ENCODE peak calls at places on chromosome 18, in seven cellular contexts. One of them, this sample, is unnamed.
A peak's percentile ranks its signal among the peaks of the same experiment; 100 is the strongest.

GRCh38 chr18:32770651-32771168 is 2.1 kb downstream of the KLHL14 start:
- DNase-seq in coronary artery: no peak
- DNase-seq in OCI-LY7: no peak
- DNase-seq in BJ: no peak
- DNase-seq in lower lobe of right lung: no peak
- DNase-seq in bronchial epithelial cell: no peak
- DNase-seq in astrocyte of the cerebellum: no peak
- DNase-seq in this sample: no peak

GRCh38 chr18:79680100-79680879 is 687 bp downstream of the CTDP1 start:
- DNase-seq in lower lobe of right lung: peak; percentile 63
- DNase-seq in BJ: no peak
- DNase-seq in astrocyte of the cerebellum: peak; percentile 18
- DNase-seq in coronary artery: no peak
- DNase-seq in bronchial epithelial cell: peak; percentile 68
- DNase-seq in OCI-LY7: peak; percentile 4
- DNase-seq in this sample: peak; percentile 62

GRCh38 chr18:78073275-78073674 is 823.6 kb downstream of the GALR1 start:
- DNase-seq in coronary artery: no peak
- DNase-seq in OCI-LY7: no peak
- DNase-seq in BJ: no peak
- DNase-seq in astrocyte of the cerebellum: no peak
- DNase-seq in bronchial epithelial cell: peak; percentile 7
- DNase-seq in lower lobe of right lung: no peak
- DNase-seq in this sample: no peak

GRCh38 chr18:48230459-48231113 is 178.6 kb downstream of the ZBTB7C start:
- DNase-seq in coronary artery: no peak
- DNase-seq in bronchial epithelial cell: peak; percentile 61
- DNase-seq in astrocyte of the cerebellum: no peak
- DNase-seq in OCI-LY7: peak; percentile 14
- DNase-seq in lower lobe of right lung: peak; percentile 79
- DNase-seq in BJ: no peak
- DNase-seq in this sample: peak; percentile 65

GRCh38 chr18:78138993-78139496 is 840.6 kb upstream of the SALL3 start:
- DNase-seq in coronary artery: no peak
- DNase-seq in bronchial epithelial cell: no peak
- DNase-seq in astrocyte of the cerebellum: no peak
- DNase-seq in BJ: no peak
- DNase-seq in lower lobe of right lung: no peak
- DNase-seq in OCI-LY7: no peak
- DNase-seq in this sample: no peak

GRCh38 chr18:73006331-73006730 is 138.5 kb upstream of the NETO1 start:
- DNase-seq in BJ: no peak
- DNase-seq in astrocyte of the cerebellum: no peak
- DNase-seq in lower lobe of right lung: no peak
- DNase-seq in coronary artery: no peak
- DNase-seq in OCI-LY7: no peak
- DNase-seq in bronchial epithelial cell: peak; percentile 68
- DNase-seq in this sample: no peak

GRCh38 chr18:76722224-76723061 is 99.9 kb upstream of the ZNF236 start:
- DNase-seq in coronary artery: no peak
- DNase-seq in bronchial epithelial cell: no peak
- DNase-seq in lower lobe of right lung: no peak
- DNase-seq in astrocyte of the cerebellum: no peak
- DNase-seq in OCI-LY7: no peak
- DNase-seq in BJ: no peak
- DNase-seq in this sample: no peak

GRCh38 chr18:12008842-12009580 is 27.7 kb downstream of the IMPA2 start:
- DNase-seq in BJ: no peak
- DNase-seq in astrocyte of the cerebellum: no peak
- DNase-seq in OCI-LY7: no peak
- DNase-seq in lower lobe of right lung: no peak
- DNase-seq in bronchial epithelial cell: no peak
- DNase-seq in coronary artery: no peak
- DNase-seq in this sample: no peak

GRCh38 chr18:68176901-68177300 is 538.0 kb downstream of the TMX3 start:
- DNase-seq in OCI-LY7: no peak
- DNase-seq in lower lobe of right lung: no peak
- DNase-seq in astrocyte of the cerebellum: no peak
- DNase-seq in bronchial epithelial cell: no peak
- DNase-seq in coronary artery: no peak
- DNase-seq in BJ: no peak
- DNase-seq in this sample: no peak

GRCh38 chr18:28039078-28039477 is 137.9 kb downstream of the CDH2 start:
- DNase-seq in bronchial epithelial cell: peak; percentile 78
- DNase-seq in coronary artery: no peak
- DNase-seq in astrocyte of the cerebellum: no peak
- DNase-seq in OCI-LY7: no peak
- DNase-seq in BJ: no peak
- DNase-seq in lower lobe of right lung: no peak
- DNase-seq in this sample: peak; percentile 58

GRCh38 chr18:26656944-26657536 is 108.7 kb upstream of the KCTD1 start:
- DNase-seq in OCI-LY7: no peak
- DNase-seq in astrocyte of the cerebellum: no peak
- DNase-seq in lower lobe of right lung: peak; percentile 86
- DNase-seq in BJ: no peak
- DNase-seq in bronchial epithelial cell: peak; percentile 45
- DNase-seq in coronary artery: peak; percentile 88
- DNase-seq in this sample: peak; percentile 49

GRCh38 chr18:26780520-26781325 is 84.8 kb downstream of the AQP4 start:
- DNase-seq in bronchial epithelial cell: no peak
- DNase-seq in OCI-LY7: no peak
- DNase-seq in BJ: no peak
- DNase-seq in astrocyte of the cerebellum: no peak
- DNase-seq in coronary artery: no peak
- DNase-seq in lower lobe of right lung: no peak
- DNase-seq in this sample: no peak

GRCh38 chr18:76943542-76944339 is 121.4 kb downstream of the ZNF236 start:
- DNase-seq in lower lobe of right lung: peak; percentile 83
- DNase-seq in coronary artery: no peak
- DNase-seq in bronchial epithelial cell: peak; percentile 39
- DNase-seq in BJ: no peak
- DNase-seq in astrocyte of the cerebellum: no peak
- DNase-seq in OCI-LY7: no peak
- DNase-seq in this sample: peak; percentile 83

GRCh38 chr18:47909484-47909883 is 21.0 kb downstream of the SMAD2 start:
- DNase-seq in OCI-LY7: no peak
- DNase-seq in coronary artery: no peak
- DNase-seq in BJ: no peak
- DNase-seq in lower lobe of right lung: no peak
- DNase-seq in bronchial epithelial cell: no peak
- DNase-seq in astrocyte of the cerebellum: no peak
- DNase-seq in this sample: no peak

GRCh38 chr18:43789234-43790000 is 512.1 kb upstream of the SYT4 start:
- DNase-seq in BJ: no peak
- DNase-seq in astrocyte of the cerebellum: peak; percentile 19
- DNase-seq in coronary artery: no peak
- DNase-seq in lower lobe of right lung: no peak
- DNase-seq in OCI-LY7: no peak
- DNase-seq in bronchial epithelial cell: no peak
- DNase-seq in this sample: peak; percentile 60

GRCh38 chr18:55695091-55695490 is 107.1 kb upstream of the TCF4 start:
- DNase-seq in OCI-LY7: no peak
- DNase-seq in coronary artery: no peak
- DNase-seq in bronchial epithelial cell: no peak
- DNase-seq in astrocyte of the cerebellum: no peak
- DNase-seq in lower lobe of right lung: no peak
- DNase-seq in BJ: no peak
- DNase-seq in this sample: no peak

GRCh38 chr18:66046025-66046602 is 295.3 kb downstream of the CDH7 start:
- DNase-seq in lower lobe of right lung: no peak
- DNase-seq in coronary artery: no peak
- DNase-seq in astrocyte of the cerebellum: no peak
- DNase-seq in BJ: no peak
- DNase-seq in OCI-LY7: no peak
- DNase-seq in bronchial epithelial cell: peak; percentile 27
- DNase-seq in this sample: no peak

GRCh38 chr18:28692337-28692736 is 515.4 kb upstream of the CDH2 start:
- DNase-seq in OCI-LY7: no peak
- DNase-seq in lower lobe of right lung: no peak
- DNase-seq in astrocyte of the cerebellum: no peak
- DNase-seq in BJ: no peak
- DNase-seq in coronary artery: no peak
- DNase-seq in bronchial epithelial cell: no peak
- DNase-seq in this sample: no peak

GRCh38 chr18:79531926-79532689 is 136.4 kb downstream of the NFATC1 start:
- DNase-seq in BJ: no peak
- DNase-seq in coronary artery: no peak
- DNase-seq in astrocyte of the cerebellum: no peak
- DNase-seq in lower lobe of right lung: peak; percentile 31
- DNase-seq in bronchial epithelial cell: no peak
- DNase-seq in OCI-LY7: no peak
- DNase-seq in this sample: peak; percentile 13

DNA sequence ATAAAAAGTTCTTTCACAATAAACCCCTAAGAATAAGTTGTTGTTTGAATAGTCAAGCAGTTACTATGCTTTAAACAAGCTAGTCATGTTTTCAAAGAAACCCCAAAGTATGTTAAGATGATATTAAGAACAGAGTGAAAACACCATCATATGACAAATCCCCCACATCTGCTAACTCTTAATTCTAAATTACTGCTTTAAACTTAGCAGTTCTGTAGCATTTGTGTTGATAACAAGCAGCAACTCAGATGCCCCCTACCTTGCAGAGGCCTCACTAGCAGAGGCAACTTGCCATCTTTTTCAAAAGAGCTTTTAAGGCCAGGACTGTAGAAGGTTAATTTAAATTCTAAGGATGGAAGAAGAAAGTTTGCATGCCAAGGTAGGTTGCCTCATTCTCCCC is 376.2 kb downstream of the SETBP1 start:
- DNase-seq in lower lobe of right lung: no peak
- DNase-seq in bronchial epithelial cell: no peak
- DNase-seq in coronary artery: no peak
- DNase-seq in astrocyte of the cerebellum: no peak
- DNase-seq in OCI-LY7: no peak
- DNase-seq in BJ: no peak
- DNase-seq in this sample: no peak
- TF ChIP-seq CTCF in lower lobe of right lung: no peak
- TF ChIP-seq CTCF in bronchial epithelial cell: no peak
- TF ChIP-seq CTCF in coronary artery: no peak
- TF ChIP-seq CTCF in astrocyte of the cerebellum: peak; percentile 4
- TF ChIP-seq CTCF in OCI-LY7: no peak
- TF ChIP-seq CTCF in BJ: no peak
- TF ChIP-seq CTCF in this sample: no peak

DNA sequence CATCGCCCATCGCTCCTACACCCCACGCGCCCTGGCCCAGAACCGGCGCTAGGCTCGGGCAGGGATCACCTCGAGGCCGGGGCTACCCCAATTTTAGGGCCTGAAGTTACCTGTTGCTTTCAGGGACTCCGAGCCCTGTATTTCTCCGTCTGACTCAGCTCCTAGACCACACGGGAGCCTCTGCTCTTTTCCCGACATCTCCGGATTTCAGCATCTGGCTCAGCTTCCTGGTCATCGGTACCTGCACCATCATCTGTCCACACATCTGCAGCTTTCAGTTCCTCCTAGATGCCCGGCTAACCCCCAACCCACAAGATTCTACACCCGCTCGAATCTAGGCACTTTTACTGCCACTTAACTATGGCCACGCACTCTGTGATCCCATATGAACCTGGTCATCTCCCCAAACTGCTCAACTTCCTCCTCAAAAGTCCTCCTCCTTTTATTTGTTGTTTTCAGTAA is 12.1 kb upstream of the HMSD start:
- DNase-seq in BJ: no peak
- DNase-seq in OCI-LY7: no peak
- DNase-seq in coronary artery: no peak
- DNase-seq in astrocyte of the cerebellum: no peak
- DNase-seq in lower lobe of right lung: no peak
- DNase-seq in bronchial epithelial cell: no peak
- DNase-seq in this sample: no peak
- H3K4me3 ChIP-seq in BJ: peak overlapping the region; percentile 85
- H3K4me3 ChIP-seq in OCI-LY7: no peak overlapping the region
- H3K4me3 ChIP-seq in coronary artery: peak overlapping the region; percentile 77
- H3K4me3 ChIP-seq in astrocyte of the cerebellum: peak overlapping the region; percentile 61
- H3K4me3 ChIP-seq in lower lobe of right lung: peak overlapping the region; percentile 58
- H3K4me3 ChIP-seq in bronchial epithelial cell: peak overlapping the region; percentile 68
- H3K4me3 ChIP-seq in this sample: peak overlapping the region; percentile 60

DNA sequence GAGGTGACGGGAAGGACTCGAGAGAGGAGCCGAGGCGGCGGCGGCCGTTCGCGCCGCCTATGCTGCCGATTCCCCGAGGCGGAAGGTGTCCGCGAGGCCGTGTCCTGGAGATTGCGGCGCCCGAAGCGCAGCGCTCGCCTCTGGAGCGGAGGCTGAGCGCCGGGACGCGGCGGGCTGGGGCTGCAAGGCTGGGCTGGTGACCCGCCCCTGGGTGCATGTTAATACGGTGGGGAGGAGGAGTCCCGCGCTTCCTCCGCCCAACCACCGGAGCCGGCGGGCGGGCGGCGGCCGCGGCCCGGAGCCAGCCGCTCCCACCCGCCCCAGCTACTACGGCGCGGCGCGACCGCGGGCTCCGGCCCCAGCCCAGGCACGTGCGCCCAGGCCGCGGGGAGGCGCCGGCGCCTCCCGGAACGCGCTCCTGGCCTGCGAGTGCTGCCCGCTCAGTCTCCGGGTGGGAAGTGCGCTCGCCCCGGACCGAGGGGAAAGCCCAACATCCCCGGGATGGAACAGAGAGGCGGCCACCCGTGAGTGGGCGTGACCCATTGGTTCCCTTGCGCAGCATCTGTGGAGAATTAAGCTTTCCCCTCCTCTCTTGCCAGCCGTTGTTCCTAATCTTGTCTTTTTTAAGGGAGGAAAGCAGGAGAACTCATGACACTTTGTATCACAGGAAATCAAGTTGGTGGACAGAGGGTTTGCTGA is at the start of gene DLGAP1:
- DNase-seq in BJ: no peak
- DNase-seq in coronary artery: no peak
- DNase-seq in lower lobe of right lung: peak; percentile 72
- DNase-seq in OCI-LY7: no peak
- DNase-seq in astrocyte of the cerebellum: peak; percentile 32
- DNase-seq in bronchial epithelial cell: peak; percentile 4
- DNase-seq in this sample: peak; percentile 1
- TF ChIP-seq CTCF in BJ: no peak
- TF ChIP-seq CTCF in coronary artery: no peak
- TF ChIP-seq CTCF in lower lobe of right lung: no peak
- TF ChIP-seq CTCF in OCI-LY7: no peak
- TF ChIP-seq CTCF in astrocyte of the cerebellum: no peak
- TF ChIP-seq CTCF in bronchial epithelial cell: no peak
- TF ChIP-seq CTCF in this sample: no peak

GRCh38 chr18:57931038-57931437 is 113.0 kb upstream of the NEDD4L start:
- DNase-seq in bronchial epithelial cell: no peak
- DNase-seq in coronary artery: no peak
- DNase-seq in OCI-LY7: peak; percentile 23
- DNase-seq in lower lobe of right lung: no peak
- DNase-seq in astrocyte of the cerebellum: no peak
- DNase-seq in BJ: no peak
- DNase-seq in this sample: no peak

GRCh38 chr18:57928466-57928865 is 115.6 kb upstream of the NEDD4L start:
- DNase-seq in lower lobe of right lung: no peak
- DNase-seq in astrocyte of the cerebellum: no peak
- DNase-seq in bronchial epithelial cell: no peak
- DNase-seq in OCI-LY7: no peak
- DNase-seq in BJ: no peak
- DNase-seq in coronary artery: no peak
- DNase-seq in this sample: no peak

GRCh38 chr18:57927511-57927910 is 116.5 kb upstream of the NEDD4L start:
- DNase-seq in bronchial epithelial cell: no peak
- DNase-seq in BJ: no peak
- DNase-seq in OCI-LY7: no peak
- DNase-seq in coronary artery: no peak
- DNase-seq in lower lobe of right lung: no peak
- DNase-seq in astrocyte of the cerebellum: no peak
- DNase-seq in this sample: no peak

GRCh38 chr18:57929922-57930321 is 114.1 kb upstream of the NEDD4L start:
- DNase-seq in bronchial epithelial cell: no peak
- DNase-seq in lower lobe of right lung: no peak
- DNase-seq in astrocyte of the cerebellum: no peak
- DNase-seq in BJ: no peak
- DNase-seq in coronary artery: no peak
- DNase-seq in OCI-LY7: no peak
- DNase-seq in this sample: no peak

GRCh38 chr18:57930476-57930875 is 113.5 kb upstream of the NEDD4L start:
- DNase-seq in astrocyte of the cerebellum: no peak
- DNase-seq in BJ: no peak
- DNase-seq in coronary artery: no peak
- DNase-seq in OCI-LY7: no peak
- DNase-seq in bronchial epithelial cell: peak; percentile 84
- DNase-seq in lower lobe of right lung: no peak
- DNase-seq in this sample: peak; percentile 12
- H3K4me3 ChIP-seq in astrocyte of the cerebellum: no peak overlapping the region
- H3K4me3 ChIP-seq in BJ: no peak overlapping the region
- H3K4me3 ChIP-seq in coronary artery: no peak overlapping the region
- H3K4me3 ChIP-seq in OCI-LY7: no peak overlapping the region
- H3K4me3 ChIP-seq in bronchial epithelial cell: no peak overlapping the region
- H3K4me3 ChIP-seq in lower lobe of right lung: peak overlapping the region; percentile 22
- H3K4me3 ChIP-seq in this sample: no peak overlapping the region

This sample was measured in fibroblast of mammary gland.